ENCODE peak calls at places on chromosomes 6 and 20, in ten cellular contexts. C is PC-3; Y is CD4-positive, alpha-beta memory T cell; A is left ventricle myocardium superior; L is LoVo; X is hippocampal formation; Q is activated CD8-positive, alpha-beta memory T cell treated with anti-CD3 and anti-CD28 coated beads for 4 hours; R is IMR-90; V is effector memory CD4-positive, alpha-beta T cell; J is fibroblast of pulmonary artery. S is an unnamed sample.

GRCh38 chr6:88538130-88538706 is 372.1 kb upstream of the CNR1 start:
- DNase-seq in X (no peak), A (no peak), C (peak), Y (no peak), R (no peak), Q (no peak), J (peak), L (no peak), V (no peak), S (no peak)

GRCh38 chr20:40562031-40562430 is 127.0 kb downstream of the MAFB start:
- DNase-seq in X (peak), R (no peak), Q (no peak), V (no peak), J (peak), L (peak), Y (no peak), A (no peak), C (peak), S (no peak)

GRCh38 chr20:24783631-24784492 is 165.2 kb upstream of the CST7 start:
- DNase-seq in X (no peak), V (no peak), Q (no peak), A (peak), L (peak), R (no peak), Y (no peak), C (peak), J (no peak), S (no peak)

GRCh38 chr6:55941713-55942112 is 66.3 kb upstream of the BMP5 start:
- DNase-seq in X (no peak), Y (no peak), A (no peak), V (no peak), Q (no peak), R (peak), C (peak), L (no peak), J (peak), S (no peak)

GRCh38 chr6:135520781-135521180 is 23.2 kb upstream of the AHI1 start:
- DNase-seq in A (no peak), X (no peak), L (no peak), V (no peak), J (peak), Y (no peak), C (no peak), Q (no peak), R (peak), S (no peak)

GRCh38 chr20:46269372-46269771 is 38.9 kb downstream of the CDH22 start:
- DNase-seq in Y (no peak), C (no peak), X (no peak), A (no peak), Q (no peak), R (no peak), J (no peak), L (no peak), V (no peak), S (no peak)

GRCh38 chr20:37303637-37304036 is 14.2 kb downstream of the MANBAL start:
- DNase-seq in Q (no peak), Y (no peak), A (no peak), X (no peak), V (no peak), R (no peak), C (no peak), J (no peak), L (no peak), S (no peak)

GRCh38 chr6:165729307-165729936 is 66.4 kb upstream of the PDE10A start:
- DNase-seq in V (no peak), L (peak), R (peak), Y (no peak), J (peak), X (no peak), C (peak), A (peak), Q (no peak), S (no peak)

S was measured in caudate nucleus.